ENCODE peak calls at places on chromosomes 7 and 10, in seven cellular contexts. One of them, this sample, is unnamed.
A peak's percentile ranks its signal among the peaks of the same experiment; 100 is the strongest.

GRCh38 chr7:49635800-49636199 is 137.6 kb upstream of the VWC2 start:
- DNase-seq in MM.1S: peak; percentile 14
- DNase-seq in HepG2: no peak
- DNase-seq in mesendoderm: no peak
- DNase-seq in H9: no peak
- DNase-seq in SK-N-SH: no peak
- DNase-seq in HCT116: no peak
- DNase-seq in this sample: no peak

GRCh38 chr10:101818958-101819633 is 852 bp upstream of the OGA start:
- DNase-seq in MM.1S: peak; percentile 74
- DNase-seq in HepG2: peak; percentile 76
- DNase-seq in mesendoderm: no peak
- DNase-seq in H9: no peak
- DNase-seq in SK-N-SH: no peak
- DNase-seq in HCT116: no peak
- DNase-seq in this sample: no peak

GRCh38 chr10:43138757-43139241 is 554 bp downstream of the CSGALNACT2 start:
- DNase-seq in MM.1S: peak; percentile 71
- DNase-seq in HepG2: no peak
- DNase-seq in mesendoderm: peak; percentile 32
- DNase-seq in H9: no peak
- DNase-seq in SK-N-SH: peak; percentile 67
- DNase-seq in HCT116: no peak
- DNase-seq in this sample: peak; percentile 56

GRCh38 chr10:338176-339037 is 203.2 kb downstream of the ZMYND11 start:
- DNase-seq in MM.1S: no peak
- DNase-seq in HepG2: no peak
- DNase-seq in mesendoderm: no peak
- DNase-seq in H9: no peak
- DNase-seq in SK-N-SH: no peak
- DNase-seq in HCT116: no peak
- DNase-seq in this sample: peak; percentile 30

GRCh38 chr7:1320616-1321289 is 88.1 kb downstream of the UNCX start:
- DNase-seq in MM.1S: no peak
- DNase-seq in HepG2: no peak
- DNase-seq in mesendoderm: no peak
- DNase-seq in H9: no peak
- DNase-seq in SK-N-SH: peak; percentile 35
- DNase-seq in HCT116: no peak
- DNase-seq in this sample: no peak

GRCh38 chr7:153087498-153087897 is 327.9 kb downstream of the ACTR3B start:
- DNase-seq in MM.1S: no peak
- DNase-seq in HepG2: no peak
- DNase-seq in mesendoderm: no peak
- DNase-seq in H9: no peak
- DNase-seq in SK-N-SH: peak; percentile 14
- DNase-seq in HCT116: no peak
- DNase-seq in this sample: no peak

GRCh38 chr7:45710271-45711160 is 136.3 kb downstream of the ADCY1 start:
- DNase-seq in MM.1S: no peak
- DNase-seq in HepG2: no peak
- DNase-seq in mesendoderm: no peak
- DNase-seq in H9: peak; percentile 16
- DNase-seq in SK-N-SH: peak; percentile 24
- DNase-seq in HCT116: no peak
- DNase-seq in this sample: no peak

GRCh38 chr7:8360564-8361153 is 72.8 kb upstream of the NXPH1 start:
- DNase-seq in MM.1S: no peak
- DNase-seq in HepG2: no peak
- DNase-seq in mesendoderm: no peak
- DNase-seq in H9: no peak
- DNase-seq in SK-N-SH: no peak
- DNase-seq in HCT116: no peak
- DNase-seq in this sample: no peak

GRCh38 chr7:142375710-142376313 is 118.0 kb upstream of the PRSS58 start:
- DNase-seq in MM.1S: peak; percentile 48
- DNase-seq in HepG2: no peak
- DNase-seq in mesendoderm: peak; percentile 89
- DNase-seq in H9: peak; percentile 89
- DNase-seq in SK-N-SH: no peak
- DNase-seq in HCT116: peak; percentile 10
- DNase-seq in this sample: peak; percentile 65

GRCh38 chr10:110460111-110460809 is 37.4 kb upstream of the DUSP5 start:
- DNase-seq in MM.1S: peak; percentile 95
- DNase-seq in HepG2: peak; percentile 32
- DNase-seq in mesendoderm: no peak
- DNase-seq in H9: no peak
- DNase-seq in SK-N-SH: peak; percentile 80
- DNase-seq in HCT116: no peak
- DNase-seq in this sample: peak; percentile 47

GRCh38 chr10:118723467-118723866 is 31.3 kb downstream of the CACUL1 start:
- DNase-seq in MM.1S: no peak
- DNase-seq in HepG2: no peak
- DNase-seq in mesendoderm: no peak
- DNase-seq in H9: no peak
- DNase-seq in SK-N-SH: no peak
- DNase-seq in HCT116: no peak
- DNase-seq in this sample: no peak

GRCh38 chr7:96055717-96056116 is 266.2 kb downstream of the SLC25A13 start:
- DNase-seq in MM.1S: no peak
- DNase-seq in HepG2: no peak
- DNase-seq in mesendoderm: no peak
- DNase-seq in H9: no peak
- DNase-seq in SK-N-SH: no peak
- DNase-seq in HCT116: no peak
- DNase-seq in this sample: no peak

GRCh38 chr10:29859521-29860130 is 199.8 kb downstream of the JCAD start:
- DNase-seq in MM.1S: no peak
- DNase-seq in HepG2: no peak
- DNase-seq in mesendoderm: no peak
- DNase-seq in H9: no peak
- DNase-seq in SK-N-SH: no peak
- DNase-seq in HCT116: no peak
- DNase-seq in this sample: peak; percentile 16

GRCh38 chr10:49310901-49311561 is 12.1 kb downstream of the C10orf71 start:
- DNase-seq in MM.1S: no peak
- DNase-seq in HepG2: no peak
- DNase-seq in mesendoderm: no peak
- DNase-seq in H9: no peak
- DNase-seq in SK-N-SH: no peak
- DNase-seq in HCT116: no peak
- DNase-seq in this sample: no peak

DNA sequence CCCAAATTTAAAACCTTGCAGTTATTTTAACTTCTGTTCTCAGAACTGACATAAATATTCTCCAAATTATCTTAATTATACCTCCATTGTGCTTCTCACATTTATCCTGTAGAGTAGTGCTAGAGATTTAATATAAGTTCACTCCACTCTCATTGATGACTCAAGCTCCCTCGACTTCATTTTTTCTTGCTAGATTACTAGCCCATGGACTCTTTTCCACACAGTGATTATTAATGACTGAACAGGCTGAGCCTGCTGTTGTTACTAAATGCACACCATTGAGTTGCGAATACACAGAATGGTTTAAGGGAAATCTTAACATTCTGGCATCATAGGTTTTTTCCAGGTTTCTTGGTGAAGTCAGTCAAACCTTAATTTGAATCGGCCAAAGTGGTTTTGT is 179.5 kb upstream of the AKR1E2 start:
- DNase-seq in MM.1S: no peak
- DNase-seq in HepG2: no peak
- DNase-seq in mesendoderm: no peak
- DNase-seq in H9: no peak
- DNase-seq in SK-N-SH: no peak
- DNase-seq in HCT116: no peak
- DNase-seq in this sample: no peak
- H3K9ac ChIP-seq in MM.1S: no peak overlapping the region
- H3K9ac ChIP-seq in HepG2: no peak overlapping the region
- H3K9ac ChIP-seq in mesendoderm: no peak overlapping the region
- H3K9ac ChIP-seq in H9: no peak overlapping the region
- H3K9ac ChIP-seq in SK-N-SH: no peak overlapping the region
- H3K9ac ChIP-seq in HCT116: no peak overlapping the region
- H3K9ac ChIP-seq in this sample: no peak overlapping the region

DNA sequence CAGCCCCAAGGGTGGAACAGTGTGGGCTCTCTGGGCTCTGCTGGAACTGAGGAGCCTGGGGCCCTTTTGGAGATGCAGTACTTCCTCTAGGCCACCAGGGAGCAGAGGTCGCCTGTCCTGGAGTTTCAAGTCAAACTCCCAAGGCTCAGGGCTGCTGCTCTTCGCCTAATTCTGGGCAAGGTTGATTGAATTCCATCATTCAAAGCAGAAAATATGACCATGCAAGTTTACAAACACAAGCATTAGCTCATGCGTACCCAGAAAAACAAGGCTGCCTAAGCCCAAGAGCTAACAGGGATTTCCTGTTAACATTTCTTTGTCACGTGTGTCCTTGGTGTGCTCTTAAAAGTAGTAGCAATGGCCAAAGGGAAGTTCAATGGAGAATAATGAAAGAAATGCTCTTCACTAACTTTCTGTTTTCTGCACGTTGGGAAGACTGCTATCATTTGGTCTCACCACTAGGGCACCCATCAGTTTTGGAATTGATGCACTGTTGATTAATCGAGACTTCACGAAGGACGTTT is 20.1 kb downstream of the LDB3 start:
- DNase-seq in MM.1S: peak; percentile 59
- DNase-seq in HepG2: peak; percentile 48
- DNase-seq in mesendoderm: peak; percentile 87
- DNase-seq in H9: peak; percentile 80
- DNase-seq in SK-N-SH: peak; percentile 82
- DNase-seq in HCT116: peak; percentile 54
- DNase-seq in this sample: peak; percentile 61
- H3K27ac ChIP-seq in MM.1S: no peak overlapping the region
- H3K27ac ChIP-seq in HepG2: no peak overlapping the region
- H3K27ac ChIP-seq in mesendoderm: no peak overlapping the region
- H3K27ac ChIP-seq in H9: no peak overlapping the region
- H3K27ac ChIP-seq in SK-N-SH: no peak overlapping the region
- H3K27ac ChIP-seq in HCT116: no peak overlapping the region
- H3K27ac ChIP-seq in this sample: no peak overlapping the region

DNA sequence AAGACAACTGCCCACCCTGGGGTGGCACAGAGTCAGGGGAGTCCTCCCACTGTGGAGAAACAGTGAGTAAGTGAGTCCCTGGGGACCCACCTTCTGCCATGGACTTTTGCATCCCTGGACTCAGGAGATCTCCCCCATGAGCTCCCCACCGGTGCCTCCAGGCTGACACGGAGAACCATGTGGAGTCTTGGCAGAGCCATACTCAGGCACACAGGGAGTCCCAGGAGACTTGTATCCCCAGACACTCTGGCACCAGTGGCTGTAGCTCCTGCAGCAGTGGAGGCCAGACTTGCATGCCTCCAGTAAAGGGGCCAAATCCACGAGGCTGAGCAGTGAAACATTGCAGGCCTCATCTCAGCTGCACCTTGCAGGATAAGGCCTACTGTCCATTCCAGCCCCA is 791.4 kb downstream of the PCDH15 start:
- DNase-seq in MM.1S: no peak
- DNase-seq in HepG2: no peak
- DNase-seq in mesendoderm: no peak
- DNase-seq in H9: peak; percentile 16
- DNase-seq in SK-N-SH: no peak
- DNase-seq in HCT116: no peak
- DNase-seq in this sample: no peak
- H3K4me1 ChIP-seq in MM.1S: no peaks in the 10 kb centered on the region
- H3K4me1 ChIP-seq in HepG2: peaks cover 10% of the 10 kb centered on the region
- H3K4me1 ChIP-seq in mesendoderm: no peaks in the 10 kb centered on the region
- H3K4me1 ChIP-seq in H9: no peaks in the 10 kb centered on the region
- H3K4me1 ChIP-seq in SK-N-SH: no peaks in the 10 kb centered on the region
- H3K4me1 ChIP-seq in HCT116: no peaks in the 10 kb centered on the region
- H3K4me1 ChIP-seq in this sample: no peaks in the 10 kb centered on the region

GRCh38 chr10:22343761-22344160 is 1.5 kb upstream of the SPAG6 start:
- DNase-seq in MM.1S: peak; percentile 64
- DNase-seq in HepG2: no peak
- DNase-seq in mesendoderm: no peak
- DNase-seq in H9: no peak
- DNase-seq in SK-N-SH: no peak
- DNase-seq in HCT116: no peak
- DNase-seq in this sample: no peak
- H3K9ac ChIP-seq in MM.1S: peak overlapping the region; percentile 13
- H3K9ac ChIP-seq in HepG2: no peak overlapping the region
- H3K9ac ChIP-seq in mesendoderm: no peak overlapping the region
- H3K9ac ChIP-seq in H9: no peak overlapping the region
- H3K9ac ChIP-seq in SK-N-SH: no peak overlapping the region
- H3K9ac ChIP-seq in HCT116: no peak overlapping the region
- H3K9ac ChIP-seq in this sample: no peak overlapping the region

GRCh38 chr10:107032700-107033401 is 131.7 kb downstream of the SORCS1 start:
- DNase-seq in MM.1S: no peak
- DNase-seq in HepG2: no peak
- DNase-seq in mesendoderm: no peak
- DNase-seq in H9: no peak
- DNase-seq in SK-N-SH: no peak
- DNase-seq in HCT116: no peak
- DNase-seq in this sample: no peak
- H3K27ac ChIP-seq in MM.1S: no peak overlapping the region
- H3K27ac ChIP-seq in HepG2: no peak overlapping the region
- H3K27ac ChIP-seq in mesendoderm: no peak overlapping the region
- H3K27ac ChIP-seq in H9: no peak overlapping the region
- H3K27ac ChIP-seq in SK-N-SH: peak overlapping the region; percentile 93
- H3K27ac ChIP-seq in HCT116: no peak overlapping the region
- H3K27ac ChIP-seq in this sample: no peak overlapping the region